ENCODE peak calls at places on chromosomes 16 and 17, in seven cellular contexts. V, L, M, B, N, A and Y are unnamed samples.

GRCh38 chr17:78862073-78863023 is 21.7 kb upstream of the USP36 start:
- DNase-seq in V (no peak), N (peak; percentile 92), A (peak; percentile 62), B (no peak), L (no peak), M (peak; percentile 81), Y (no peak)

GRCh38 chr17:75069783-75070182 is 18.0 kb upstream of the SLC16A5 start:
- DNase-seq in B (no peak), M (no peak), N (no peak), A (no peak), V (peak; percentile 58), L (no peak), Y (peak; percentile 67)

GRCh38 chr17:59423903-59424302 is 92.4 kb downstream of the YPEL2 start:
- DNase-seq in N (no peak), B (no peak), M (no peak), L (no peak), V (no peak), A (no peak), Y (no peak)

GRCh38 chr16:56961386-56961785 is 364 bp upstream of the CETP start:
- DNase-seq in B (no peak), V (no peak), L (no peak), A (no peak), N (no peak), M (no peak), Y (no peak)

GRCh38 chr17:57603541-57603940 is 141.6 kb downstream of the CCDC182 start:
- DNase-seq in V (no peak), B (no peak), A (no peak), M (no peak), N (no peak), L (no peak), Y (no peak)

GRCh38 chr17:80279895-80280294 is 19.2 kb downstream of the RNF213 start:
- DNase-seq in L (no peak), M (no peak), V (peak; percentile 57), N (no peak), A (no peak), B (no peak), Y (no peak)

GRCh38 chr17:55496094-55496881 is 15.0 kb downstream of the SMIM36 start:
- DNase-seq in L (no peak), A (peak; percentile 28), M (peak; percentile 48), N (no peak), B (no peak), V (no peak), Y (no peak)

GRCh38 chr16:55508941-55509920 is at the start of gene LPCAT2:
- DNase-seq in N (peak; percentile 71), B (peak; percentile 82), A (peak; percentile 76), L (no peak), V (peak; percentile 94), M (peak; percentile 90), Y (peak; percentile 88)

GRCh38 chr16:7161886-7162285 is 170.8 kb upstream of the RBFOX1 start:
- DNase-seq in L (no peak), A (no peak), B (no peak), N (no peak), M (no peak), V (no peak), Y (no peak)

GRCh38 chr17:72387487-72387886 is 266.7 kb downstream of the SOX9 start:
- DNase-seq in A (peak; percentile 39), L (no peak), V (no peak), B (no peak), M (no peak), N (peak; percentile 77), Y (no peak)

GRCh38 chr17:66525338-66525737 is 222.9 kb downstream of the PRKCA start:
- DNase-seq in M (no peak), N (no peak), A (no peak), L (no peak), B (no peak), V (no peak), Y (no peak)

GRCh38 chr16:88335150-88335685 is 47.5 kb upstream of the ZNF469 start:
- DNase-seq in N (no peak), V (no peak), M (no peak), L (no peak), A (no peak), B (no peak), Y (no peak)

GRCh38 chr16:88330971-88331890 is 51.5 kb upstream of the ZNF469 start:
- DNase-seq in A (no peak), L (no peak), N (no peak), V (no peak), M (no peak), B (no peak), Y (no peak)

GRCh38 chr16:88334517-88335149 is 48.1 kb upstream of the ZNF469 start:
- DNase-seq in N (no peak), L (no peak), A (peak; percentile 42), V (no peak), M (peak; percentile 37), B (no peak), Y (no peak)

GRCh38 chr16:88331989-88332920 is 50.5 kb upstream of the ZNF469 start:
- DNase-seq in N (peak; percentile 88), A (no peak), M (no peak), V (no peak), L (no peak), B (no peak), Y (peak; percentile 69)

GRCh38 chr16:88333645-88334516 is 48.9 kb upstream of the ZNF469 start:
- DNase-seq in V (no peak), B (no peak), L (no peak), M (no peak), A (no peak), N (no peak), Y (no peak)
- TF ChIP-seq JUND in V (no peak), B (no peak), L (no peak), M (no peak), A (no peak), N (no peak), Y (no peak)

DNA sequence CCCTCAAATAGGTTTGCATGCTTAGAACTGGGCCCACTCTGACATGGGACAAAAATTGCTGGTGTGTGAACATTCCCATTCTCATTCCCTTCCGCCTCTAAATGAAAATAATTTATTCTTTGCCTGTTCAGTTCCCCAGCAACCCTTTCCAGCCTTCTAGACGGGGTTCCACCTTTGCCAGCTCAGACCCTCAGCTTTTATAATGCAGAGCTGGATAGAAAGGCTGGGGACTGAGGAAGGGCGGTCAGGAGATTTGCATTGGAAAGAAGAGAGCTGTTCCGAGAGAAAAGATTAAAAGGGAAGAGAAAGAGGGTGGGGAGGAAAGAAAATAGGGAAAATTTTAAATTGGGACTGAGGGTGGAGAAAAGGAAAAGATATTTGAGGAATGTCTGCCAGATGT is 151.1 kb upstream of the WSCD1 start:
- DNase-seq in N (no peak), V (no peak), B (peak; percentile 29), L (no peak), A (no peak), M (no peak), Y (no peak)
- TF ChIP-seq JUND in N (no peak), V (no peak), B (no peak), L (no peak), A (no peak), M (no peak), Y (no peak)

DNA sequence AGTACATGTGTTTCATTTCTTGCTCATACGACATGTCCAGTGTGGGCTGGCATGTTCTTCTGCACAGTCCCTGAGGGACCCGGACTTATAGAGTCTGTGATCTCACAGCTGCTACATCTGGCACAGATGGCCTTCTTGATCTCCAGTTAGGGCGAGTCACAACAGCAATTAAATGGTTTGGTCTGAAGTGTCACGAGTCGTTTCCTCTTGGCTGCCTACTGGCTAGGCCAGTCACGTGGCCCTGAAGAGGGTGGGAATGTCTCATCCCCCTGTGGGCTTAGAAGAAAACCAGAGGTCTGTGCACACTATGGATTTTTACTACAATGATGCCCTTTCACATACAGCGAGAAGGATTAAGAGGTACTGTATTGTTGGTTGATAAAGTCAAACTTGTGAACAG is 443.6 kb downstream of the WWOX start:
- DNase-seq in M (no peak), A (no peak), N (no peak), V (no peak), L (no peak), B (no peak), Y (no peak)
- TF ChIP-seq JUND in M (no peak), A (no peak), N (no peak), V (no peak), L (no peak), B (no peak), Y (no peak)

GRCh38 chr16:86494565-86495356 is 15.6 kb upstream of the FOXF1 start:
- DNase-seq in V (no peak), M (no peak), B (no peak), A (no peak), L (no peak), N (no peak), Y (no peak)
- TF ChIP-seq JUND in V (no peak), M (no peak), B (no peak), A (no peak), L (no peak), N (no peak), Y (no peak)